ENCODE peak calls at places on chromosomes 4 and X, in eight cellular contexts. One of them, this sample, is unnamed.

GRCh38 chrX:55778322-55778721 is 60.8 kb downstream of the RRAGB start:
- DNase-seq in T-cell: no peak
- DNase-seq in ELR: no peak
- DNase-seq in AG09309: peak
- DNase-seq in effector memory CD8-positive, alpha-beta T cell: no peak
- DNase-seq in globus pallidus: no peak
- DNase-seq in stimulated activated CD4-positive, alpha-beta T cell treated with anti-CD3 and anti-CD28 coated beads, Interleukin-1b, Interleukin-23, amount 100 ng/mL, for 1 hour: no peak
- DNase-seq in NCI-H1105: no peak
- DNase-seq in this sample: no peak

GRCh38 chr4:76690906-76691275 is 207.1 kb downstream of the SOWAHB start:
- DNase-seq in stimulated activated CD4-positive, alpha-beta T cell treated with anti-CD3 and anti-CD28 coated beads, Interleukin-1b, Interleukin-23, amount 100 ng/mL, for 1 hour: no peak
- DNase-seq in globus pallidus: no peak
- DNase-seq in NCI-H1105: no peak
- DNase-seq in AG09309: no peak
- DNase-seq in T-cell: no peak
- DNase-seq in effector memory CD8-positive, alpha-beta T cell: no peak
- DNase-seq in ELR: no peak
- DNase-seq in this sample: no peak

GRCh38 chr4:185811509-185812364 is at the start of gene SORBS2:
- DNase-seq in ELR: no peak
- DNase-seq in T-cell: no peak
- DNase-seq in globus pallidus: peak
- DNase-seq in effector memory CD8-positive, alpha-beta T cell: no peak
- DNase-seq in stimulated activated CD4-positive, alpha-beta T cell treated with anti-CD3 and anti-CD28 coated beads, Interleukin-1b, Interleukin-23, amount 100 ng/mL, for 1 hour: no peak
- DNase-seq in AG09309: no peak
- DNase-seq in NCI-H1105: peak
- DNase-seq in this sample: no peak

GRCh38 chrX:77937291-77937690 is 26.8 kb downstream of the ATP7A start:
- DNase-seq in AG09309: no peak
- DNase-seq in globus pallidus: no peak
- DNase-seq in ELR: peak
- DNase-seq in effector memory CD8-positive, alpha-beta T cell: no peak
- DNase-seq in NCI-H1105: no peak
- DNase-seq in stimulated activated CD4-positive, alpha-beta T cell treated with anti-CD3 and anti-CD28 coated beads, Interleukin-1b, Interleukin-23, amount 100 ng/mL, for 1 hour: no peak
- DNase-seq in T-cell: no peak
- DNase-seq in this sample: no peak

GRCh38 chr4:123786955-123787354 is 390.4 kb downstream of the SPRY1 start:
- DNase-seq in globus pallidus: no peak
- DNase-seq in T-cell: no peak
- DNase-seq in stimulated activated CD4-positive, alpha-beta T cell treated with anti-CD3 and anti-CD28 coated beads, Interleukin-1b, Interleukin-23, amount 100 ng/mL, for 1 hour: no peak
- DNase-seq in NCI-H1105: no peak
- DNase-seq in effector memory CD8-positive, alpha-beta T cell: no peak
- DNase-seq in ELR: no peak
- DNase-seq in AG09309: no peak
- DNase-seq in this sample: no peak

GRCh38 chrX:68994135-68994882 is 165.5 kb downstream of the EFNB1 start:
- DNase-seq in ELR: no peak
- DNase-seq in stimulated activated CD4-positive, alpha-beta T cell treated with anti-CD3 and anti-CD28 coated beads, Interleukin-1b, Interleukin-23, amount 100 ng/mL, for 1 hour: no peak
- DNase-seq in effector memory CD8-positive, alpha-beta T cell: no peak
- DNase-seq in AG09309: no peak
- DNase-seq in NCI-H1105: no peak
- DNase-seq in globus pallidus: peak
- DNase-seq in T-cell: no peak
- DNase-seq in this sample: no peak

GRCh38 chr4:9781343-9782135 is at the start of gene DRD5:
- DNase-seq in effector memory CD8-positive, alpha-beta T cell: no peak
- DNase-seq in stimulated activated CD4-positive, alpha-beta T cell treated with anti-CD3 and anti-CD28 coated beads, Interleukin-1b, Interleukin-23, amount 100 ng/mL, for 1 hour: no peak
- DNase-seq in globus pallidus: no peak
- DNase-seq in T-cell: no peak
- DNase-seq in AG09309: no peak
- DNase-seq in NCI-H1105: no peak
- DNase-seq in ELR: no peak
- DNase-seq in this sample: no peak

GRCh38 chrX:47247206-47247998 is 14.6 kb downstream of the USP11 start:
- DNase-seq in NCI-H1105: no peak
- DNase-seq in AG09309: no peak
- DNase-seq in ELR: peak
- DNase-seq in effector memory CD8-positive, alpha-beta T cell: no peak
- DNase-seq in stimulated activated CD4-positive, alpha-beta T cell treated with anti-CD3 and anti-CD28 coated beads, Interleukin-1b, Interleukin-23, amount 100 ng/mL, for 1 hour: no peak
- DNase-seq in globus pallidus: no peak
- DNase-seq in T-cell: no peak
- DNase-seq in this sample: no peak

GRCh38 chr4:99811850-99812249 is 4.8 kb upstream of the DAPP1 start:
- DNase-seq in globus pallidus: no peak
- DNase-seq in AG09309: no peak
- DNase-seq in ELR: peak
- DNase-seq in effector memory CD8-positive, alpha-beta T cell: peak
- DNase-seq in NCI-H1105: no peak
- DNase-seq in stimulated activated CD4-positive, alpha-beta T cell treated with anti-CD3 and anti-CD28 coated beads, Interleukin-1b, Interleukin-23, amount 100 ng/mL, for 1 hour: no peak
- DNase-seq in T-cell: no peak
- DNase-seq in this sample: no peak

GRCh38 chr4:3521621-3522325 is 10.4 kb downstream of the LRPAP1 start:
- DNase-seq in globus pallidus: no peak
- DNase-seq in T-cell: no peak
- DNase-seq in ELR: no peak
- DNase-seq in NCI-H1105: no peak
- DNase-seq in stimulated activated CD4-positive, alpha-beta T cell treated with anti-CD3 and anti-CD28 coated beads, Interleukin-1b, Interleukin-23, amount 100 ng/mL, for 1 hour: no peak
- DNase-seq in effector memory CD8-positive, alpha-beta T cell: no peak
- DNase-seq in AG09309: no peak
- DNase-seq in this sample: no peak

GRCh38 chr4:183797445-183798248 is 107.5 kb upstream of the STOX2 start:
- DNase-seq in NCI-H1105: no peak
- DNase-seq in globus pallidus: no peak
- DNase-seq in ELR: peak
- DNase-seq in AG09309: no peak
- DNase-seq in stimulated activated CD4-positive, alpha-beta T cell treated with anti-CD3 and anti-CD28 coated beads, Interleukin-1b, Interleukin-23, amount 100 ng/mL, for 1 hour: no peak
- DNase-seq in T-cell: no peak
- DNase-seq in effector memory CD8-positive, alpha-beta T cell: no peak
- DNase-seq in this sample: no peak

GRCh38 chr4:31041385-31041784 is 321.2 kb downstream of the PCDH7 start:
- DNase-seq in AG09309: no peak
- DNase-seq in effector memory CD8-positive, alpha-beta T cell: no peak
- DNase-seq in ELR: no peak
- DNase-seq in T-cell: no peak
- DNase-seq in globus pallidus: no peak
- DNase-seq in NCI-H1105: no peak
- DNase-seq in stimulated activated CD4-positive, alpha-beta T cell treated with anti-CD3 and anti-CD28 coated beads, Interleukin-1b, Interleukin-23, amount 100 ng/mL, for 1 hour: no peak
- DNase-seq in this sample: no peak

GRCh38 chr4:74536557-74536956 is 91.6 kb downstream of the AREG start:
- DNase-seq in stimulated activated CD4-positive, alpha-beta T cell treated with anti-CD3 and anti-CD28 coated beads, Interleukin-1b, Interleukin-23, amount 100 ng/mL, for 1 hour: no peak
- DNase-seq in T-cell: no peak
- DNase-seq in ELR: peak
- DNase-seq in NCI-H1105: no peak
- DNase-seq in effector memory CD8-positive, alpha-beta T cell: no peak
- DNase-seq in AG09309: no peak
- DNase-seq in globus pallidus: no peak
- DNase-seq in this sample: no peak

GRCh38 chr4:127788517-127788916 is 6.4 kb downstream of the HSPA4L start:
- DNase-seq in ELR: peak
- DNase-seq in globus pallidus: peak
- DNase-seq in NCI-H1105: no peak
- DNase-seq in effector memory CD8-positive, alpha-beta T cell: no peak
- DNase-seq in stimulated activated CD4-positive, alpha-beta T cell treated with anti-CD3 and anti-CD28 coated beads, Interleukin-1b, Interleukin-23, amount 100 ng/mL, for 1 hour: no peak
- DNase-seq in AG09309: no peak
- DNase-seq in T-cell: no peak
- DNase-seq in this sample: no peak

This sample was measured in CMK.